ENCODE peak calls at places on chromosome 22, in eight cellular contexts. U, P, Z, A, J, E, N and X are unnamed samples.

GRCh38 chr22:46969491-46969890 is 207.0 kb downstream of the TBC1D22A start:
- DNase-seq in U (no peak), P (no peak), Z (no peak), A (no peak), J (no peak), E (no peak), N (no peak), X (no peak)

GRCh38 chr22:36301384-36301828 is 48.5 kb downstream of the APOL1 start:
- DNase-seq in U (no peak), P (peak; percentile 29), Z (no peak), A (peak; percentile 78), J (peak; percentile 78), E (peak; percentile 73), N (peak; percentile 86), X (peak; percentile 43)

GRCh38 chr22:22103078-22103593 is 120.5 kb upstream of the TOP3B start:
- DNase-seq in U (no peak), P (peak; percentile 21), Z (no peak), A (no peak), J (no peak), E (no peak), N (no peak), X (no peak)

GRCh38 chr22:39712938-39713525 is 142.5 kb downstream of the CACNA1I start:
- DNase-seq in U (no peak), P (no peak), Z (no peak), A (no peak), J (no peak), E (no peak), N (no peak), X (no peak)

GRCh38 chr22:21642584-21643448 is 714 bp downstream of the SDF2L1 start:
- DNase-seq in U (no peak), P (no peak), Z (no peak), A (peak; percentile 67), J (peak; percentile 41), E (peak; percentile 33), N (peak; percentile 86), X (peak; percentile 37)

GRCh38 chr22:24827305-24827704 is 21.3 kb downstream of the SGSM1 start:
- DNase-seq in U (no peak), P (no peak), Z (no peak), A (peak; percentile 87), J (no peak), E (no peak), N (peak; percentile 84), X (no peak)

GRCh38 chr22:26669060-26669481 is 11.7 kb downstream of the MIAT start:
- DNase-seq in U (no peak), P (peak; percentile 62), Z (no peak), A (peak; percentile 87), J (no peak), E (no peak), N (peak; percentile 46), X (no peak)

GRCh38 chr22:32839776-32840571 is 38.5 kb downstream of the TIMP3 start:
- DNase-seq in U (no peak), P (no peak), Z (no peak), A (no peak), J (no peak), E (no peak), N (peak; percentile 54), X (peak; percentile 91)

GRCh38 chr22:44184006-44184405 is 3.3 kb downstream of the PARVG start:
- DNase-seq in U (no peak), P (no peak), Z (no peak), A (no peak), J (no peak), E (no peak), N (no peak), X (peak; percentile 56)

GRCh38 chr22:44180706-44181032 is at the start of gene PARVG:
- DNase-seq in U (no peak), P (no peak), Z (no peak), A (no peak), J (peak; percentile 37), E (no peak), N (peak; percentile 28), X (no peak)

GRCh38 chr22:44181912-44182590 is 1.3 kb downstream of the PARVG start:
- DNase-seq in U (no peak), P (no peak), Z (no peak), A (no peak), J (peak; percentile 18), E (no peak), N (no peak), X (no peak)

GRCh38 chr22:44181033-44181911 is 547 bp downstream of the PARVG start:
- DNase-seq in U (no peak), P (no peak), Z (no peak), A (no peak), J (peak; percentile 65), E (no peak), N (no peak), X (no peak)

GRCh38 chr22:44182591-44183588 is 2.2 kb downstream of the PARVG start:
- DNase-seq in U (no peak), P (no peak), Z (no peak), A (no peak), J (peak; percentile 37), E (peak; percentile 47), N (no peak), X (no peak)
- H3K4me1 ChIP-seq in U (no peaks in the 10 kb centered on the region), P (no peaks in the 10 kb centered on the region), Z (no peaks in the 10 kb centered on the region), A (no peaks in the 10 kb centered on the region), J (peaks cover 24% of the 10 kb centered on the region), E (no peaks in the 10 kb centered on the region), N (no peaks in the 10 kb centered on the region), X (no peaks in the 10 kb centered on the region)

GRCh38 chr22:31279821-31280496 is 12.3 kb downstream of the PIK3IP1 start:
- DNase-seq in U (no peak), P (no peak), Z (no peak), A (no peak), J (no peak), E (no peak), N (no peak), X (no peak)

GRCh38 chr22:31281733-31282132 is 10.6 kb downstream of the PIK3IP1 start:
- DNase-seq in U (no peak), P (no peak), Z (no peak), A (no peak), J (no peak), E (no peak), N (no peak), X (no peak)

GRCh38 chr22:31277741-31278642 is 14.3 kb downstream of the PIK3IP1 start:
- DNase-seq in U (no peak), P (no peak), Z (no peak), A (no peak), J (no peak), E (no peak), N (no peak), X (no peak)

GRCh38 chr22:31278643-31279326 is 13.5 kb downstream of the PIK3IP1 start:
- DNase-seq in U (no peak), P (no peak), Z (no peak), A (no peak), J (no peak), E (no peak), N (no peak), X (no peak)

GRCh38 chr22:31279327-31279669 is 13.0 kb downstream of the PIK3IP1 start:
- DNase-seq in U (no peak), P (no peak), Z (no peak), A (no peak), J (no peak), E (no peak), N (no peak), X (no peak)
- H3K4me1 ChIP-seq in U (peaks cover under 1% of the 10 kb centered on the region), P (peaks cover 12% of the 10 kb centered on the region), Z (peaks cover 8% of the 10 kb centered on the region), A (peaks cover 3% of the 10 kb centered on the region), J (peaks cover 91% of the 10 kb centered on the region), E (no peaks in the 10 kb centered on the region), N (peaks cover 10% of the 10 kb centered on the region), X (no peaks in the 10 kb centered on the region)

GRCh38 chr22:27795053-27795452 is 6.5 kb downstream of the MN1 start:
- DNase-seq in U (no peak), P (no peak), Z (no peak), A (no peak), J (no peak), E (no peak), N (no peak), X (no peak)
- H3K4me1 ChIP-seq in U (peaks cover 43% of the 10 kb centered on the region), P (no peaks in the 10 kb centered on the region), Z (peaks cover 12% of the 10 kb centered on the region), A (peaks cover 22% of the 10 kb centered on the region), J (no peaks in the 10 kb centered on the region), E (peaks cover 68% of the 10 kb centered on the region), N (peaks cover 29% of the 10 kb centered on the region), X (peaks cover under 1% of the 10 kb centered on the region)

DNA sequence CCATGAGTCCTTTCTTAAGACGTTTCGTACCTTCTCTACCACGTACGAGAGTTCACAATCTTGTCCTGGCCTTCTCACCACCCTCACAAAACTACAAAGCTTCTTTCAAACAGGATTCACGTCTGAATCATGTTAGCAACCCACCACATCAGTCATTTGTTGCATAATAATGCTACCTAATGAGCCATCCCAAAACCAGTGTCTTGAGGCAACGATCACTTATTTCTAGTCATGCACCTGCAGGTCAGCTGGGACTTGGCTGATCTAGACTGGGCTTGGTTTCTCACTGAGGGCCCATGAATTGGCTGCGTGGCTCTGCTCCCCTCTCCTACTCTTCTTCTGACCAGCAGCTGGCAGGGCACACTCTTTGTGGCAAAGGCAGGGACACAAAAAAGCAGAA is 28.3 kb downstream of the LARGE1 start:
- DNase-seq in U (no peak), P (no peak), Z (no peak), A (no peak), J (no peak), E (no peak), N (no peak), X (no peak)
- H3K4me1 ChIP-seq in U (peaks cover 29% of the 10 kb centered on the region), P (no peaks in the 10 kb centered on the region), Z (no peaks in the 10 kb centered on the region), A (peaks cover 18% of the 10 kb centered on the region), J (no peaks in the 10 kb centered on the region), E (peaks cover 3% of the 10 kb centered on the region), N (peaks cover 27% of the 10 kb centered on the region), X (no peaks in the 10 kb centered on the region)

DNA sequence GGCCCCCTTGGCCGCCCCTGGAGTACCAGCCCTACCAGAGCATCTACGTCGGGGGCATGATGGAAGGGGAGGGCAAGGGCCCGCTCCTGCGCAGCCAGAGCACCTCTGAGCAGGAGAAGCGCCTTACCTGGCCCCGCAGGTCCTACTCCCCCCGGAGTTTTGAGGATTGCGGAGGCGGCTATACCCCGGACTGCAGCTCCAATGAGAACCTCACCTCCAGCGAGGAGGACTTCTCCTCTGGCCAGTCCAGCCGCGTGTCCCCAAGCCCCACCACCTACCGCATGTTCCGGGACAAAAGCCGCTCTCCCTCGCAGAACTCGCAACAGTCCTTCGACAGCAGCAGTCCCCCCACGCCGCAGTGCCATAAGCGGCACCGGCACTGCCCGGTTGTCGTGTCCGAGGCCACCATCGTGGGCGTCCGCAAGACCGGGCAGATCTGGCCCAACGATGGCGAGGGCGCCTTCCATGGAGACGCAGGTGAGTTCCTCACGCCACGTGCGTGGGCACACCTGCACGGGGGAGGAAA is 1.5 kb downstream of the BCR start:
- DNase-seq in U (no peak), P (no peak), Z (no peak), A (no peak), J (no peak), E (no peak), N (no peak), X (no peak)
- H3K4me1 ChIP-seq in U (peaks cover 62% of the 10 kb centered on the region), P (peaks cover 44% of the 10 kb centered on the region), Z (peaks cover 55% of the 10 kb centered on the region), A (peaks cover 58% of the 10 kb centered on the region), J (peaks cover 63% of the 10 kb centered on the region), E (peaks cover 34% of the 10 kb centered on the region), N (peaks cover 51% of the 10 kb centered on the region), X (peaks cover 9% of the 10 kb centered on the region)

GRCh38 chr22:42368379-42369249 is 63.6 kb downstream of the NFAM1 start:
- DNase-seq in U (no peak), P (no peak), Z (no peak), A (peak; percentile 33), J (peak; percentile 42), E (peak; percentile 31), N (peak; percentile 38), X (no peak)
- H3K4me1 ChIP-seq in U (peaks cover 47% of the 10 kb centered on the region), P (peaks cover 24% of the 10 kb centered on the region), Z (peaks cover 45% of the 10 kb centered on the region), A (peaks cover 45% of the 10 kb centered on the region), J (peaks cover 18% of the 10 kb centered on the region), E (peaks cover 14% of the 10 kb centered on the region), N (peaks cover 34% of the 10 kb centered on the region), X (peaks cover 7% of the 10 kb centered on the region)